ENCODE peak calls at places on chromosomes 11 and 22, in six cellular contexts. O is breast epithelium, D is right lobe of liver, R is A549, A is uterus, U is suprapubic skin. P is an unnamed sample.

GRCh38 chr11:91272089-91272488 is 952.5 kb upstream of the FAT3 start:
- DNase-seq in O (no peak), D (no peak), R (no peak), A (no peak), U (no peak), P (no peak)

GRCh38 chr11:13337986-13338436 is 60.4 kb downstream of the BMAL1 start:
- DNase-seq in O (no peak), D (no peak), R (peak; percentile 43), A (no peak), U (no peak), P (no peak)

GRCh38 chr22:50694099-50694498 is 21.5 kb downstream of the SHANK3 start:
- DNase-seq in O (no peak), D (no peak), R (no peak), A (no peak), U (no peak), P (no peak)

GRCh38 chr22:47292546-47293320 is 530.3 kb downstream of the TBC1D22A start:
- DNase-seq in O (peak; percentile 27), D (peak; percentile 38), R (no peak), A (peak; percentile 4), U (peak; percentile 63), P (no peak)

GRCh38 chr22:23047742-23048141 is 22.6 kb upstream of the GNAZ start:
- DNase-seq in O (no peak), D (no peak), R (no peak), A (no peak), U (no peak), P (no peak)

GRCh38 chr11:20367313-20367948 is 3.9 kb downstream of the HTATIP2 start:
- DNase-seq in O (no peak), D (no peak), R (peak; percentile 90), A (peak; percentile 58), U (no peak), P (peak; percentile 12)

GRCh38 chr11:129280027-129280811 is 88.1 kb upstream of the ARHGAP32 start:
- DNase-seq in O (no peak), D (no peak), R (no peak), A (no peak), U (no peak), P (no peak)

GRCh38 chr11:61526956-61527731 is 18.6 kb downstream of the LRRC10B start:
- DNase-seq in O (no peak), D (no peak), R (no peak), A (no peak), U (no peak), P (no peak)

GRCh38 chr11:34349882-34350281 is 7.9 kb downstream of the ABTB2 start:
- DNase-seq in O (no peak), D (no peak), R (no peak), A (no peak), U (no peak), P (peak; percentile 46)

GRCh38 chr11:95863486-95864140 is 60.3 kb downstream of the MTMR2 start:
- DNase-seq in O (no peak), D (no peak), R (no peak), A (no peak), U (no peak), P (no peak)

GRCh38 chr22:41976961-41977566 is 7.8 kb downstream of the SEPTIN3 start:
- DNase-seq in O (no peak), D (no peak), R (no peak), A (no peak), U (no peak), P (no peak)

GRCh38 chr11:66725646-66726045 is 3.4 kb downstream of the SPTBN2 start:
- DNase-seq in O (peak; percentile 27), D (no peak), R (no peak), A (no peak), U (no peak), P (no peak)

GRCh38 chr11:33065445-33066178 is 26.2 kb downstream of the TCP11L1 start:
- DNase-seq in O (peak; percentile 62), D (peak; percentile 83), R (peak; percentile 56), A (peak; percentile 63), U (peak; percentile 82), P (peak; percentile 39)

GRCh38 chr11:119641991-119642745 is 86.8 kb downstream of the NECTIN1 start:
- DNase-seq in O (no peak), D (no peak), R (peak; percentile 38), A (no peak), U (no peak), P (no peak)

GRCh38 chr11:59141673-59142460 is 789 bp upstream of the FAM111A start:
- DNase-seq in O (no peak), D (no peak), R (no peak), A (no peak), U (no peak), P (no peak)

GRCh38 chr11:46594383-46594718 is 528 bp upstream of the AMBRA1 start:
- DNase-seq in O (no peak), D (no peak), R (no peak), A (no peak), U (no peak), P (no peak)

GRCh38 chr11:46594785-46595184 is 962 bp upstream of the AMBRA1 start:
- DNase-seq in O (no peak), D (no peak), R (no peak), A (no peak), U (no peak), P (no peak)

GRCh38 chr11:46599340-46600067 is 5.7 kb upstream of the AMBRA1 start:
- DNase-seq in O (no peak), D (no peak), R (no peak), A (peak; percentile 30), U (no peak), P (no peak)

GRCh38 chr11:46597609-46598219 is 3.9 kb upstream of the AMBRA1 start:
- DNase-seq in O (no peak), D (no peak), R (no peak), A (no peak), U (no peak), P (no peak)

DNA sequence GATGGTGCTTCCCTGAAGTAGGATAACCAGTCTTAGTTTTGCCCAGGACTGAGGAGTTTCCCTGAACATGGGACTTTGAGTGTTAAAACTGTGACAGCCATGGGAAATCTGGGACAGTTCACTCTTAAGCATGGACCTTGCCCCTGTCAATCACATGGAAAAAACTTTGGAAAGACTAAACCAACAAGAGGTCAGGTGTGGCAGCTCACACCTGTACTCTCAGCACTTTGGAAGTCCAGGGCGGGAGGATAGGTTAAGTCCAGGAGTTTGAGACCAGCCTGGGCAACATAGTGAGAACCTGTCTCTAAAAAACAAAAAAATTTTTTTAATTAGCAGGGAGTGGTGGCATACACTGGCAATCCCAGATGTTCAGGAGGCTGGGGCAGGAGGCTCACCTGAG is 3.3 kb upstream of the AMBRA1 start:
- DNase-seq in O (no peak), D (no peak), R (no peak), A (no peak), U (no peak), P (no peak)
- H3K27ac ChIP-seq in O (no peak overlapping the region), D (no peak overlapping the region), R (no peak overlapping the region), A (no peak overlapping the region), U (no peak overlapping the region), P (no peak overlapping the region)

DNA sequence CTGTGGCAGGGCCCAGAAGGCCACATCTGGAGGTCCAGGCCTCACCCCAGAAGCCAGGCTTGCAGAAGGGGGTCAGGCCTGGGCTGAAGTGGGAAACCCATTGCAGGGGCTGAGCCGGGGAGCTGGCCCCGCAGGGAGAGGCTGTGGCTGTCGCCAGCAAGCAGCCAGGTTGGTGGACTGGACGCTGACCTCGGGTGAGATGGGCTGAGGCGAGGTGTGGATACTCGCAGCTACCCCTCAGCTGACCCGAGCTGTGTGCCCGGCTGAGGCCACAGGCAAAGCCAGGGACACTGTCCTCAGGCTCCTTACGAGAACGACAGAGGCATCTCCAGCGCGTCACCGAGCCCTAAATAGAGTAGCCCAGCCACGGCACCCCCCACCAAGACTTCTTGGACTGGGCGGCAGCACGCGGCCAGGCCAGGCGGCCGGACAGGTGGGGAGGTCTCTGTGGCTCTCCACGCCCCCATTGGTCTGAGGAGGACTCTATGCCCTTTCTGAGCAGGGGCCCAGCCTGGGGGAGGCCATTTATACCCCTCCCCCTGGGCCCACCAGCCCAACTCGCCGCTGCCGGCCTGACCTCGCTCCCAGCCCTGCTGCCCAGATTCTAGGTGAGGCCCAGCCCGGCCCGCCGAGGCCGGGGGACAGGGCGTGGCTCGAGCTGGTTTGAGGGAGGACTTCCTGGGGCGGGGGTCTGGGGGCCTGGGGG is at the start of gene TNNI2:
- DNase-seq in O (no peak), D (peak; percentile 60), R (no peak), A (no peak), U (no peak), P (peak; percentile 92)
- TF ChIP-seq POLR2A in O (no peak), D (no peak), R (no peak), A (no peak), U (no peak), P (peak; percentile 67)

GRCh38 chr11:117817213-117818035 is 7.1 kb downstream of the FXYD2 start:
- DNase-seq in O (peak; percentile 83), D (peak; percentile 76), R (peak; percentile 58), A (peak; percentile 91), U (peak; percentile 94), P (peak; percentile 31)
- H3K27ac ChIP-seq in O (no peak overlapping the region), D (no peak overlapping the region), R (peak overlapping the region; percentile 73), A (peak overlapping the region; percentile 73), U (peak overlapping the region; percentile 38), P (no peak overlapping the region)

GRCh38 chr11:72081184-72081644 is 564 bp downstream of the LRRC51 start:
- DNase-seq in O (no peak), D (no peak), R (no peak), A (no peak), U (no peak), P (no peak)

GRCh38 chr11:72078477-72078876 is 1.9 kb downstream of the NUMA1 start:
- DNase-seq in O (no peak), D (no peak), R (no peak), A (no peak), U (no peak), P (no peak)

GRCh38 chr11:72081856-72082255 is 1.2 kb downstream of the LRRC51 start:
- DNase-seq in O (no peak), D (no peak), R (no peak), A (no peak), U (no peak), P (no peak)

GRCh38 chr11:72079776-72080325 is 491 bp downstream of the NUMA1 start:
- DNase-seq in O (no peak), D (no peak), R (no peak), A (no peak), U (no peak), P (no peak)

GRCh38 chr11:72080326-72081183 is at the start of the genes LRRC51 and NUMA1:
- DNase-seq in O (peak; percentile 99), D (peak; percentile 99), R (peak; percentile 91), A (peak; percentile 100), U (peak; percentile 100), P (peak; percentile 99)
- TF ChIP-seq POLR2A in O (peak; percentile 56), D (peak; percentile 37), R (peak; percentile 54), A (peak; percentile 61), U (no peak), P (peak; percentile 71)

GRCh38 chr11:46039990-46040389 is 81.3 kb downstream of the PHF21A start:
- DNase-seq in O (no peak), D (no peak), R (no peak), A (no peak), U (no peak), P (no peak)
- H3K27ac ChIP-seq in O (no peak overlapping the region), D (no peak overlapping the region), R (no peak overlapping the region), A (no peak overlapping the region), U (no peak overlapping the region), P (no peak overlapping the region)

P was measured in gastrocnemius medialis.